ENCODE peak calls at places on chromosome 13, in ten cellular contexts. One of them, this sample, is unnamed.

GRCh38 chr13:27661017-27661416 is 39.3 kb downstream of the POLR1D start:
- DNase-seq in GM12878: no peak
- DNase-seq in stomach: no peak
- DNase-seq in spleen: no peak
- DNase-seq in breast epithelium: no peak
- DNase-seq in upper lobe of left lung: no peak
- DNase-seq in HCT116: no peak
- DNase-seq in transverse colon: no peak
- DNase-seq in K562: no peak
- DNase-seq in SK-N-SH: no peak
- DNase-seq in this sample: no peak

GRCh38 chr13:43057653-43058317 is 34.4 kb downstream of the DNAJC15 start:
- DNase-seq in GM12878: no peak
- DNase-seq in stomach: no peak
- DNase-seq in spleen: no peak
- DNase-seq in breast epithelium: no peak
- DNase-seq in upper lobe of left lung: no peak
- DNase-seq in HCT116: peak; percentile 68
- DNase-seq in transverse colon: no peak
- DNase-seq in K562: no peak
- DNase-seq in SK-N-SH: no peak
- DNase-seq in this sample: no peak

GRCh38 chr13:93819331-93819730 is 592.7 kb downstream of the GPC6 start:
- DNase-seq in GM12878: no peak
- DNase-seq in stomach: no peak
- DNase-seq in spleen: no peak
- DNase-seq in breast epithelium: no peak
- DNase-seq in upper lobe of left lung: no peak
- DNase-seq in HCT116: no peak
- DNase-seq in transverse colon: no peak
- DNase-seq in K562: no peak
- DNase-seq in SK-N-SH: peak; percentile 51
- DNase-seq in this sample: no peak

GRCh38 chr13:77637583-77637982 is 59.9 kb upstream of the SLAIN1 start:
- DNase-seq in GM12878: no peak
- DNase-seq in stomach: no peak
- DNase-seq in spleen: no peak
- DNase-seq in breast epithelium: no peak
- DNase-seq in upper lobe of left lung: no peak
- DNase-seq in HCT116: no peak
- DNase-seq in transverse colon: no peak
- DNase-seq in K562: no peak
- DNase-seq in SK-N-SH: no peak
- DNase-seq in this sample: no peak

GRCh38 chr13:97109256-97109655 is 112.9 kb upstream of the MBNL2 start:
- DNase-seq in GM12878: no peak
- DNase-seq in stomach: no peak
- DNase-seq in spleen: no peak
- DNase-seq in breast epithelium: no peak
- DNase-seq in upper lobe of left lung: no peak
- DNase-seq in HCT116: no peak
- DNase-seq in transverse colon: no peak
- DNase-seq in K562: no peak
- DNase-seq in SK-N-SH: no peak
- DNase-seq in this sample: no peak

GRCh38 chr13:33610471-33611015 is 207.4 kb upstream of the RFC3 start:
- DNase-seq in GM12878: no peak
- DNase-seq in stomach: no peak
- DNase-seq in spleen: peak; percentile 83
- DNase-seq in breast epithelium: no peak
- DNase-seq in upper lobe of left lung: no peak
- DNase-seq in HCT116: no peak
- DNase-seq in transverse colon: peak; percentile 13
- DNase-seq in K562: peak; percentile 11
- DNase-seq in SK-N-SH: no peak
- DNase-seq in this sample: no peak

GRCh38 chr13:100300213-100300612 is 211.3 kb downstream of the PCCA start:
- DNase-seq in GM12878: no peak
- DNase-seq in stomach: no peak
- DNase-seq in spleen: no peak
- DNase-seq in breast epithelium: no peak
- DNase-seq in upper lobe of left lung: no peak
- DNase-seq in HCT116: no peak
- DNase-seq in transverse colon: no peak
- DNase-seq in K562: no peak
- DNase-seq in SK-N-SH: peak; percentile 23
- DNase-seq in this sample: no peak

GRCh38 chr13:75432811-75433244 is 49.1 kb downstream of the TBC1D4 start:
- DNase-seq in GM12878: no peak
- DNase-seq in stomach: no peak
- DNase-seq in spleen: no peak
- DNase-seq in breast epithelium: no peak
- DNase-seq in upper lobe of left lung: peak; percentile 28
- DNase-seq in HCT116: no peak
- DNase-seq in transverse colon: no peak
- DNase-seq in K562: no peak
- DNase-seq in SK-N-SH: no peak
- DNase-seq in this sample: no peak

GRCh38 chr13:74191036-74191809 is 57.0 kb upstream of the KLF12 start:
- DNase-seq in GM12878: no peak
- DNase-seq in stomach: no peak
- DNase-seq in spleen: no peak
- DNase-seq in breast epithelium: no peak
- DNase-seq in upper lobe of left lung: no peak
- DNase-seq in HCT116: no peak
- DNase-seq in transverse colon: no peak
- DNase-seq in K562: no peak
- DNase-seq in SK-N-SH: no peak
- DNase-seq in this sample: no peak

GRCh38 chr13:110123041-110123809 is 183.7 kb downstream of the COL4A1 start:
- DNase-seq in GM12878: no peak
- DNase-seq in stomach: no peak
- DNase-seq in spleen: no peak
- DNase-seq in breast epithelium: peak; percentile 89
- DNase-seq in upper lobe of left lung: no peak
- DNase-seq in HCT116: no peak
- DNase-seq in transverse colon: no peak
- DNase-seq in K562: no peak
- DNase-seq in SK-N-SH: no peak
- DNase-seq in this sample: peak; percentile 88

GRCh38 chr13:40334616-40335015 is 331.8 kb downstream of the FOXO1 start:
- DNase-seq in GM12878: no peak
- DNase-seq in stomach: no peak
- DNase-seq in spleen: no peak
- DNase-seq in breast epithelium: no peak
- DNase-seq in upper lobe of left lung: no peak
- DNase-seq in HCT116: no peak
- DNase-seq in transverse colon: no peak
- DNase-seq in K562: no peak
- DNase-seq in SK-N-SH: no peak
- DNase-seq in this sample: no peak

GRCh38 chr13:33519561-33520479 is 234.3 kb upstream of the STARD13 start:
- DNase-seq in GM12878: no peak
- DNase-seq in stomach: no peak
- DNase-seq in spleen: no peak
- DNase-seq in breast epithelium: peak; percentile 49
- DNase-seq in upper lobe of left lung: no peak
- DNase-seq in HCT116: no peak
- DNase-seq in transverse colon: no peak
- DNase-seq in K562: no peak
- DNase-seq in SK-N-SH: no peak
- DNase-seq in this sample: no peak

GRCh38 chr13:26037302-26037701 is 14.5 kb downstream of the SHISA2 start:
- DNase-seq in GM12878: no peak
- DNase-seq in stomach: no peak
- DNase-seq in spleen: no peak
- DNase-seq in breast epithelium: no peak
- DNase-seq in upper lobe of left lung: no peak
- DNase-seq in HCT116: peak; percentile 23
- DNase-seq in transverse colon: no peak
- DNase-seq in K562: peak; percentile 35
- DNase-seq in SK-N-SH: no peak
- DNase-seq in this sample: peak; percentile 40

GRCh38 chr13:45953082-45953481 is 99.5 kb downstream of the ZC3H13 start:
- DNase-seq in GM12878: no peak
- DNase-seq in stomach: no peak
- DNase-seq in spleen: no peak
- DNase-seq in breast epithelium: no peak
- DNase-seq in upper lobe of left lung: no peak
- DNase-seq in HCT116: no peak
- DNase-seq in transverse colon: no peak
- DNase-seq in K562: no peak
- DNase-seq in SK-N-SH: no peak
- DNase-seq in this sample: no peak

GRCh38 chr13:86870388-86870966 is 800.7 kb upstream of the SLITRK5 start:
- DNase-seq in GM12878: no peak
- DNase-seq in stomach: no peak
- DNase-seq in spleen: no peak
- DNase-seq in breast epithelium: no peak
- DNase-seq in upper lobe of left lung: no peak
- DNase-seq in HCT116: no peak
- DNase-seq in transverse colon: no peak
- DNase-seq in K562: no peak
- DNase-seq in SK-N-SH: peak; percentile 4
- DNase-seq in this sample: no peak

GRCh38 chr13:29537736-29538624 is 57.5 kb downstream of the SLC7A1 start:
- DNase-seq in GM12878: no peak
- DNase-seq in stomach: no peak
- DNase-seq in spleen: no peak
- DNase-seq in breast epithelium: no peak
- DNase-seq in upper lobe of left lung: no peak
- DNase-seq in HCT116: no peak
- DNase-seq in transverse colon: no peak
- DNase-seq in K562: no peak
- DNase-seq in SK-N-SH: no peak
- DNase-seq in this sample: no peak

GRCh38 chr13:23960566-23961156 is 63.4 kb upstream of the C1QTNF9B start:
- DNase-seq in GM12878: no peak
- DNase-seq in stomach: no peak
- DNase-seq in spleen: no peak
- DNase-seq in breast epithelium: no peak
- DNase-seq in upper lobe of left lung: no peak
- DNase-seq in HCT116: peak; percentile 27
- DNase-seq in transverse colon: no peak
- DNase-seq in K562: no peak
- DNase-seq in SK-N-SH: no peak
- DNase-seq in this sample: no peak

GRCh38 chr13:101703838-101704237 is 251.4 kb downstream of the ITGBL1 start:
- DNase-seq in GM12878: no peak
- DNase-seq in stomach: no peak
- DNase-seq in spleen: no peak
- DNase-seq in breast epithelium: no peak
- DNase-seq in upper lobe of left lung: no peak
- DNase-seq in HCT116: no peak
- DNase-seq in transverse colon: no peak
- DNase-seq in K562: no peak
- DNase-seq in SK-N-SH: no peak
- DNase-seq in this sample: no peak

DNA sequence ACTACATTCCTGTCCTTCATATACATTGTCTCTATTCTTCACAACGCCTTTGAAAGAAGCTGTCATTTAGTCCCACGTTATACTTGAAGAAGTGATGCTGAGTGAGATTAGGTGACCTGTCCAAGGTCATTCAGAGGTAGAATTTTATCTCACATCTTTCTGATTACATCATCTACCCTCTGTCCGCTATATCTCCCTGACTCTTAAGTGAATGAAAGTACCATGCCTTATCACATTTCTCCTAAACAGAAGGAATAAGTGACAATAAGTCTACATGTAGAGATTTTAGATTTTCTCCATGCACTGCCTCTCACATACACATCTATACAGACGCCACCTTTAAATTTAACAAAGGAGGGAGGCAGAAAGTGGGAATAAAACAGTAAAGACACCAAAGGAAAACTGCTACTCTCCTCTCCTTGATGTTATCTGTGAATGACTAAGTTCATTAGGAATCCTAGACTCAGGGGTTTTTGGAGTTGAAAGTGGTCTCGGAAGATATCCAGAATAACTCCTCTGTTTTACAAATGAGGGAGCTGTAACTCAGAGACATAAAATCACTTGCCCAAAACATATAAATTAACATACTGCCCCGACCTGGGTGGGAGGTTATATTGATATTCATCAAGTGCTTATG is 4.9 kb upstream of the CLDN10 start:
- DNase-seq in GM12878: no peak
- DNase-seq in stomach: no peak
- DNase-seq in spleen: no peak
- DNase-seq in breast epithelium: no peak
- DNase-seq in upper lobe of left lung: no peak
- DNase-seq in HCT116: no peak
- DNase-seq in transverse colon: no peak
- DNase-seq in K562: no peak
- DNase-seq in SK-N-SH: no peak
- DNase-seq in this sample: no peak
- H3K27me3 ChIP-seq in GM12878: peaks cover 3% of the 10 kb centered on the region
- H3K27me3 ChIP-seq in stomach: peaks cover 52% of the 10 kb centered on the region
- H3K27me3 ChIP-seq in spleen: peaks cover 11% of the 10 kb centered on the region
- H3K27me3 ChIP-seq in breast epithelium: peaks cover 45% of the 10 kb centered on the region
- H3K27me3 ChIP-seq in upper lobe of left lung: peaks cover 5% of the 10 kb centered on the region
- H3K27me3 ChIP-seq in HCT116: no peaks in the 10 kb centered on the region
- H3K27me3 ChIP-seq in transverse colon: peaks cover 49% of the 10 kb centered on the region
- H3K27me3 ChIP-seq in K562: peaks cover 3% of the 10 kb centered on the region
- H3K27me3 ChIP-seq in SK-N-SH: no peaks in the 10 kb centered on the region
- H3K27me3 ChIP-seq in this sample: peaks cover 6% of the 10 kb centered on the region

GRCh38 chr13:111253334-111253872 is 67.0 kb upstream of the TEX29 start:
- DNase-seq in GM12878: no peak
- DNase-seq in stomach: no peak
- DNase-seq in spleen: no peak
- DNase-seq in breast epithelium: no peak
- DNase-seq in upper lobe of left lung: no peak
- DNase-seq in HCT116: no peak
- DNase-seq in transverse colon: no peak
- DNase-seq in K562: no peak
- DNase-seq in SK-N-SH: no peak
- DNase-seq in this sample: no peak
- H3K9me3 ChIP-seq in GM12878: no peaks in the 10 kb centered on the region
- H3K9me3 ChIP-seq in stomach: no peaks in the 10 kb centered on the region
- H3K9me3 ChIP-seq in spleen: no peaks in the 10 kb centered on the region
- H3K9me3 ChIP-seq in breast epithelium: no peaks in the 10 kb centered on the region
- H3K9me3 ChIP-seq in upper lobe of left lung: no peaks in the 10 kb centered on the region
- H3K9me3 ChIP-seq in HCT116: no peaks in the 10 kb centered on the region
- H3K9me3 ChIP-seq in transverse colon: no peaks in the 10 kb centered on the region
- H3K9me3 ChIP-seq in K562: no peaks in the 10 kb centered on the region
- H3K9me3 ChIP-seq in SK-N-SH: no peaks in the 10 kb centered on the region
- H3K9me3 ChIP-seq in this sample: no peaks in the 10 kb centered on the region

GRCh38 chr13:52061587-52061986 is 37.1 kb downstream of the UTP14C start:
- DNase-seq in GM12878: no peak
- DNase-seq in stomach: no peak
- DNase-seq in spleen: no peak
- DNase-seq in breast epithelium: no peak
- DNase-seq in upper lobe of left lung: no peak
- DNase-seq in HCT116: no peak
- DNase-seq in transverse colon: no peak
- DNase-seq in K562: no peak
- DNase-seq in SK-N-SH: no peak
- DNase-seq in this sample: no peak
- TF ChIP-seq POLR2AphosphoS5 in GM12878: no peak
- TF ChIP-seq POLR2AphosphoS5 in stomach: no peak
- TF ChIP-seq POLR2AphosphoS5 in spleen: no peak
- TF ChIP-seq POLR2AphosphoS5 in breast epithelium: no peak
- TF ChIP-seq POLR2AphosphoS5 in upper lobe of left lung: no peak
- TF ChIP-seq POLR2AphosphoS5 in HCT116: no peak
- TF ChIP-seq POLR2AphosphoS5 in transverse colon: no peak
- TF ChIP-seq POLR2AphosphoS5 in K562: no peak
- TF ChIP-seq POLR2AphosphoS5 in SK-N-SH: no peak
- TF ChIP-seq POLR2AphosphoS5 in this sample: no peak

GRCh38 chr13:66375756-66376155 is 854.4 kb downstream of the PCDH9 start:
- DNase-seq in GM12878: no peak
- DNase-seq in stomach: no peak
- DNase-seq in spleen: no peak
- DNase-seq in breast epithelium: no peak
- DNase-seq in upper lobe of left lung: no peak
- DNase-seq in HCT116: no peak
- DNase-seq in transverse colon: no peak
- DNase-seq in K562: no peak
- DNase-seq in SK-N-SH: peak; percentile 1
- DNase-seq in this sample: no peak
- H3K27me3 ChIP-seq in GM12878: no peaks in the 10 kb centered on the region
- H3K27me3 ChIP-seq in stomach: no peaks in the 10 kb centered on the region
- H3K27me3 ChIP-seq in spleen: no peaks in the 10 kb centered on the region
- H3K27me3 ChIP-seq in breast epithelium: no peaks in the 10 kb centered on the region
- H3K27me3 ChIP-seq in upper lobe of left lung: no peaks in the 10 kb centered on the region
- H3K27me3 ChIP-seq in HCT116: no peaks in the 10 kb centered on the region
- H3K27me3 ChIP-seq in transverse colon: no peaks in the 10 kb centered on the region
- H3K27me3 ChIP-seq in K562: no peaks in the 10 kb centered on the region
- H3K27me3 ChIP-seq in SK-N-SH: no peaks in the 10 kb centered on the region
- H3K27me3 ChIP-seq in this sample: no peaks in the 10 kb centered on the region